ENCODE peak calls at places on chromosomes 11 and 22, in ten cellular contexts. Y, D, L, Z, R, Q, O, I, U and V are unnamed samples.

GRCh38 chr11:120039031-120039430 is 98.9 kb downstream of the TRIM29 start:
- DNase-seq in Z (no peak), O (no peak), L (no peak), R (no peak), Y (no peak), D (no peak), U (no peak), I (no peak), Q (no peak), V (no peak)

GRCh38 chr11:13465909-13466371 is 2.9 kb upstream of the BTBD10 start:
- DNase-seq in R (peak; percentile 44), L (peak; percentile 0), Z (no peak), D (peak; percentile 61), Y (no peak), I (peak; percentile 14), O (peak; percentile 68), Q (peak; percentile 59), U (no peak), V (no peak)

GRCh38 chr11:14612624-14613023 is 31.0 kb upstream of the PDE3B start:
- DNase-seq in Y (no peak), U (no peak), O (no peak), I (no peak), R (no peak), D (no peak), Z (no peak), L (no peak), Q (peak; percentile 34), V (no peak)

GRCh38 chr11:76798656-76799055 is 15.5 kb downstream of the TSKU start:
- DNase-seq in U (no peak), O (no peak), L (no peak), Y (no peak), Z (no peak), Q (peak; percentile 35), I (no peak), D (no peak), R (no peak), V (no peak)

GRCh38 chr22:25008666-25009065 is 56.1 kb downstream of the KIAA1671 start:
- DNase-seq in I (no peak), Y (no peak), Z (peak; percentile 34), Q (no peak), O (no peak), L (no peak), D (no peak), U (no peak), R (no peak), V (no peak)

GRCh38 chr11:65113839-65114238 is 2.2 kb downstream of the TM7SF2 start:
- DNase-seq in O (no peak), U (no peak), R (no peak), I (no peak), Y (no peak), L (no peak), Q (no peak), Z (no peak), D (no peak), V (no peak)

GRCh38 chr11:118338637-118339061 is 3.9 kb downstream of the CD3D start:
- DNase-seq in L (no peak), D (no peak), U (no peak), R (peak; percentile 18), I (no peak), O (no peak), Q (no peak), Y (peak; percentile 88), Z (no peak), V (no peak)

GRCh38 chr11:94938399-94939055 is 34.8 kb downstream of the CWC15 start:
- DNase-seq in U (no peak), L (peak; percentile 11), Z (peak; percentile 66), I (no peak), R (no peak), Q (no peak), O (peak; percentile 37), D (peak; percentile 97), Y (no peak), V (no peak)

GRCh38 chr11:120539681-120540369 is 28.3 kb downstream of the GRIK4 start:
- DNase-seq in Y (no peak), U (no peak), L (no peak), Z (no peak), Q (no peak), I (no peak), D (peak; percentile 33), O (no peak), R (peak; percentile 56), V (no peak)